ENCODE peak calls at places on chromosomes 5 and 9, in ten cellular contexts. One of them, this sample, is unnamed.

GRCh38 chr9:138103824-138104206 is 226.2 kb downstream of the CACNA1B start:
- DNase-seq in DND-41: no peak
- DNase-seq in left lung: no peak
- DNase-seq in heart right ventricle: no peak
- DNase-seq in K562: no peak
- DNase-seq in tibial artery: no peak
- DNase-seq in right lobe of liver: no peak
- DNase-seq in breast epithelium: no peak
- DNase-seq in lower lobe of right lung: no peak
- DNase-seq in left ventricle myocardium inferior: no peak
- DNase-seq in this sample: peak; percentile 8

GRCh38 chr9:114258866-114259799 is 63.8 kb upstream of the ORM1 start:
- DNase-seq in DND-41: no peak
- DNase-seq in left lung: no peak
- DNase-seq in heart right ventricle: no peak
- DNase-seq in K562: no peak
- DNase-seq in tibial artery: no peak
- DNase-seq in right lobe of liver: no peak
- DNase-seq in breast epithelium: no peak
- DNase-seq in lower lobe of right lung: no peak
- DNase-seq in left ventricle myocardium inferior: no peak
- DNase-seq in this sample: no peak

GRCh38 chr9:20511680-20512079 is 110.6 kb downstream of the MLLT3 start:
- DNase-seq in DND-41: no peak
- DNase-seq in left lung: no peak
- DNase-seq in heart right ventricle: no peak
- DNase-seq in K562: no peak
- DNase-seq in tibial artery: no peak
- DNase-seq in right lobe of liver: no peak
- DNase-seq in breast epithelium: no peak
- DNase-seq in lower lobe of right lung: no peak
- DNase-seq in left ventricle myocardium inferior: no peak
- DNase-seq in this sample: no peak

GRCh38 chr9:34896112-34896511 is 62.0 kb upstream of the PHF24 start:
- DNase-seq in DND-41: no peak
- DNase-seq in left lung: no peak
- DNase-seq in heart right ventricle: no peak
- DNase-seq in K562: no peak
- DNase-seq in tibial artery: no peak
- DNase-seq in right lobe of liver: no peak
- DNase-seq in breast epithelium: no peak
- DNase-seq in lower lobe of right lung: no peak
- DNase-seq in left ventricle myocardium inferior: no peak
- DNase-seq in this sample: no peak

GRCh38 chr5:90709323-90710148 is 150.9 kb downstream of the ADGRV1 start:
- DNase-seq in DND-41: peak; percentile 11
- DNase-seq in left lung: no peak
- DNase-seq in heart right ventricle: no peak
- DNase-seq in K562: peak; percentile 57
- DNase-seq in tibial artery: peak; percentile 23
- DNase-seq in right lobe of liver: peak; percentile 51
- DNase-seq in breast epithelium: no peak
- DNase-seq in lower lobe of right lung: no peak
- DNase-seq in left ventricle myocardium inferior: no peak
- DNase-seq in this sample: peak; percentile 57

GRCh38 chr9:91732187-91733005 is 217.6 kb downstream of the ROR2 start:
- DNase-seq in DND-41: no peak
- DNase-seq in left lung: no peak
- DNase-seq in heart right ventricle: no peak
- DNase-seq in K562: no peak
- DNase-seq in tibial artery: no peak
- DNase-seq in right lobe of liver: no peak
- DNase-seq in breast epithelium: no peak
- DNase-seq in lower lobe of right lung: no peak
- DNase-seq in left ventricle myocardium inferior: no peak
- DNase-seq in this sample: no peak

GRCh38 chr5:23528677-23529076 is 21.3 kb downstream of the PRDM9 start:
- DNase-seq in DND-41: no peak
- DNase-seq in left lung: no peak
- DNase-seq in heart right ventricle: no peak
- DNase-seq in K562: no peak
- DNase-seq in tibial artery: no peak
- DNase-seq in right lobe of liver: no peak
- DNase-seq in breast epithelium: no peak
- DNase-seq in lower lobe of right lung: no peak
- DNase-seq in left ventricle myocardium inferior: no peak
- DNase-seq in this sample: no peak

GRCh38 chr5:101663543-101663942 is 632.5 kb downstream of the SLCO4C1 start:
- DNase-seq in DND-41: no peak
- DNase-seq in left lung: no peak
- DNase-seq in heart right ventricle: no peak
- DNase-seq in K562: no peak
- DNase-seq in tibial artery: no peak
- DNase-seq in right lobe of liver: no peak
- DNase-seq in breast epithelium: no peak
- DNase-seq in lower lobe of right lung: no peak
- DNase-seq in left ventricle myocardium inferior: no peak
- DNase-seq in this sample: no peak

GRCh38 chr9:113492343-113493079 is 29.0 kb downstream of the RGS3 start:
- DNase-seq in DND-41: no peak
- DNase-seq in left lung: no peak
- DNase-seq in heart right ventricle: peak; percentile 50
- DNase-seq in K562: no peak
- DNase-seq in tibial artery: no peak
- DNase-seq in right lobe of liver: no peak
- DNase-seq in breast epithelium: peak; percentile 66
- DNase-seq in lower lobe of right lung: no peak
- DNase-seq in left ventricle myocardium inferior: peak; percentile 48
- DNase-seq in this sample: no peak

GRCh38 chr5:157025093-157025698 is 33.7 kb downstream of the HAVCR1 start:
- DNase-seq in DND-41: no peak
- DNase-seq in left lung: no peak
- DNase-seq in heart right ventricle: no peak
- DNase-seq in K562: no peak
- DNase-seq in tibial artery: no peak
- DNase-seq in right lobe of liver: no peak
- DNase-seq in breast epithelium: no peak
- DNase-seq in lower lobe of right lung: no peak
- DNase-seq in left ventricle myocardium inferior: no peak
- DNase-seq in this sample: no peak

GRCh38 chr5:38925154-38925925 is 79.5 kb downstream of the OSMR start:
- DNase-seq in DND-41: no peak
- DNase-seq in left lung: no peak
- DNase-seq in heart right ventricle: no peak
- DNase-seq in K562: no peak
- DNase-seq in tibial artery: no peak
- DNase-seq in right lobe of liver: no peak
- DNase-seq in breast epithelium: no peak
- DNase-seq in lower lobe of right lung: no peak
- DNase-seq in left ventricle myocardium inferior: no peak
- DNase-seq in this sample: no peak

DNA sequence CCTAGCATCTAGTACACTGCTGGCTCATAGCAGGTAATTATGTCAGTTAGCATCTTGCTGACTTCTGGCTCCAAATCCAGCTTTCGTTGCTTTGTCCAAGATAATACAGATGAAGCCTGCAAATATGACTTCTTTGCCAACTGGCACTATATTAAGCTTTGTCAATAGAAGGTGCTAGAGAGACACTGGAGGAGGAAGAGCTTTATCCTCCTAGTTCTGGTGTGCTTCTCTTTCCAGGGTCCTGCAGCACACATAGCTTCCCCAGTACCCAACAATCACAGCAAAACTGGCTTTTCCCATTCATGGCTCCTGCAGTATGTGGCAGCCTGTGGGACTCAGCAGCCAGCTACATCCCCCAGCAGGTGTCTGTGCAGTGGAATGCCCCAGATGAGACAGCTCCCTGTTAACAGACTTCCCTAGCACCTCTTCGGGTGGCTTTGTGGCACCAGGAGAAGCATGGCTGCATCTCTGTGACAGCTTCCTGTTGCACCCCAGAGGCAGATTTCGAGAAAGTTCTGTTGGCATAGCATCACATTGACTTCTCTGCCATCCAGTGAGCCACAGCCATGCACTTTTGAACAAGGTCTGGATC is 147.8 kb downstream of the OXCT1 start:
- DNase-seq in DND-41: no peak
- DNase-seq in left lung: no peak
- DNase-seq in heart right ventricle: no peak
- DNase-seq in K562: no peak
- DNase-seq in tibial artery: no peak
- DNase-seq in right lobe of liver: no peak
- DNase-seq in breast epithelium: no peak
- DNase-seq in lower lobe of right lung: no peak
- DNase-seq in left ventricle myocardium inferior: no peak
- DNase-seq in this sample: no peak
- TF ChIP-seq CTCF in DND-41: no peak
- TF ChIP-seq CTCF in left lung: no peak
- TF ChIP-seq CTCF in heart right ventricle: no peak
- TF ChIP-seq CTCF in K562: peak; percentile 21
- TF ChIP-seq CTCF in tibial artery: no peak
- TF ChIP-seq CTCF in right lobe of liver: no peak
- TF ChIP-seq CTCF in breast epithelium: no peak
- TF ChIP-seq CTCF in lower lobe of right lung: no peak
- TF ChIP-seq CTCF in left ventricle myocardium inferior: no peak
- TF ChIP-seq CTCF in this sample: no peak

GRCh38 chr5:141421489-141421855 is 621 bp downstream of the PCDHGA11 start:
- DNase-seq in DND-41: no peak
- DNase-seq in left lung: no peak
- DNase-seq in heart right ventricle: no peak
- DNase-seq in K562: no peak
- DNase-seq in tibial artery: no peak
- DNase-seq in right lobe of liver: no peak
- DNase-seq in breast epithelium: no peak
- DNase-seq in lower lobe of right lung: no peak
- DNase-seq in left ventricle myocardium inferior: no peak
- DNase-seq in this sample: no peak
- H3K9me3 ChIP-seq in DND-41: no peaks in the 10 kb centered on the region
- H3K9me3 ChIP-seq in left lung: peaks cover 7% of the 10 kb centered on the region
- H3K9me3 ChIP-seq in heart right ventricle: peaks cover 100% of the 10 kb centered on the region
- H3K9me3 ChIP-seq in K562: peaks cover 1% of the 10 kb centered on the region
- H3K9me3 ChIP-seq in tibial artery: peaks cover 100% of the 10 kb centered on the region
- H3K9me3 ChIP-seq in right lobe of liver: peaks cover 7% of the 10 kb centered on the region
- H3K9me3 ChIP-seq in breast epithelium: peaks cover 100% of the 10 kb centered on the region
- H3K9me3 ChIP-seq in lower lobe of right lung: peaks cover 88% of the 10 kb centered on the region
- H3K9me3 ChIP-seq in left ventricle myocardium inferior: peaks cover 99% of the 10 kb centered on the region
- H3K9me3 ChIP-seq in this sample: peaks cover 86% of the 10 kb centered on the region

GRCh38 chr9:136974834-136975535 is 2.3 kb upstream of the PTGDS start:
- DNase-seq in DND-41: no peak
- DNase-seq in left lung: no peak
- DNase-seq in heart right ventricle: peak; percentile 47
- DNase-seq in K562: no peak
- DNase-seq in tibial artery: no peak
- DNase-seq in right lobe of liver: no peak
- DNase-seq in breast epithelium: no peak
- DNase-seq in lower lobe of right lung: no peak
- DNase-seq in left ventricle myocardium inferior: peak; percentile 53
- DNase-seq in this sample: no peak

GRCh38 chr9:136975624-136976023 is 1.7 kb upstream of the PTGDS start:
- DNase-seq in DND-41: no peak
- DNase-seq in left lung: no peak
- DNase-seq in heart right ventricle: peak; percentile 76
- DNase-seq in K562: peak; percentile 57
- DNase-seq in tibial artery: no peak
- DNase-seq in right lobe of liver: no peak
- DNase-seq in breast epithelium: no peak
- DNase-seq in lower lobe of right lung: peak; percentile 66
- DNase-seq in left ventricle myocardium inferior: peak; percentile 73
- DNase-seq in this sample: no peak

GRCh38 chr9:136978865-136979544 is 1.7 kb downstream of the PTGDS start:
- DNase-seq in DND-41: no peak
- DNase-seq in left lung: no peak
- DNase-seq in heart right ventricle: peak; percentile 23
- DNase-seq in K562: no peak
- DNase-seq in tibial artery: no peak
- DNase-seq in right lobe of liver: no peak
- DNase-seq in breast epithelium: no peak
- DNase-seq in lower lobe of right lung: no peak
- DNase-seq in left ventricle myocardium inferior: no peak
- DNase-seq in this sample: no peak

GRCh38 chr9:136978073-136978864 is 965 bp downstream of the PTGDS start:
- DNase-seq in DND-41: no peak
- DNase-seq in left lung: peak; percentile 68
- DNase-seq in heart right ventricle: peak; percentile 89
- DNase-seq in K562: peak; percentile 100
- DNase-seq in tibial artery: peak; percentile 69
- DNase-seq in right lobe of liver: peak; percentile 67
- DNase-seq in breast epithelium: peak; percentile 63
- DNase-seq in lower lobe of right lung: peak; percentile 81
- DNase-seq in left ventricle myocardium inferior: peak; percentile 89
- DNase-seq in this sample: peak; percentile 65

GRCh38 chr9:136977223-136978072 is at the start of gene PTGDS:
- DNase-seq in DND-41: no peak
- DNase-seq in left lung: peak; percentile 58
- DNase-seq in heart right ventricle: peak; percentile 82
- DNase-seq in K562: no peak
- DNase-seq in tibial artery: no peak
- DNase-seq in right lobe of liver: no peak
- DNase-seq in breast epithelium: no peak
- DNase-seq in lower lobe of right lung: no peak
- DNase-seq in left ventricle myocardium inferior: peak; percentile 89
- DNase-seq in this sample: no peak
- H3K4me3 ChIP-seq in DND-41: no peak within 1 kb of the TSS
- H3K4me3 ChIP-seq in left lung: peak within 1 kb of the TSS; percentile 31
- H3K4me3 ChIP-seq in heart right ventricle: peak within 1 kb of the TSS; percentile 67
- H3K4me3 ChIP-seq in K562: peak within 1 kb of the TSS; percentile 54
- H3K4me3 ChIP-seq in tibial artery: peak within 1 kb of the TSS; percentile 57
- H3K4me3 ChIP-seq in right lobe of liver: peak within 1 kb of the TSS; percentile 29
- H3K4me3 ChIP-seq in breast epithelium: peak within 1 kb of the TSS; percentile 72
- H3K4me3 ChIP-seq in lower lobe of right lung: peak within 1 kb of the TSS; percentile 55
- H3K4me3 ChIP-seq in left ventricle myocardium inferior: peak within 1 kb of the TSS; percentile 77
- H3K4me3 ChIP-seq in this sample: no peak within 1 kb of the TSS

GRCh38 chr9:31541626-31542025 is 842.8 kb upstream of the ACO1 start:
- DNase-seq in DND-41: no peak
- DNase-seq in left lung: no peak
- DNase-seq in heart right ventricle: no peak
- DNase-seq in K562: no peak
- DNase-seq in tibial artery: no peak
- DNase-seq in right lobe of liver: no peak
- DNase-seq in breast epithelium: no peak
- DNase-seq in lower lobe of right lung: no peak
- DNase-seq in left ventricle myocardium inferior: no peak
- DNase-seq in this sample: no peak

DNA sequence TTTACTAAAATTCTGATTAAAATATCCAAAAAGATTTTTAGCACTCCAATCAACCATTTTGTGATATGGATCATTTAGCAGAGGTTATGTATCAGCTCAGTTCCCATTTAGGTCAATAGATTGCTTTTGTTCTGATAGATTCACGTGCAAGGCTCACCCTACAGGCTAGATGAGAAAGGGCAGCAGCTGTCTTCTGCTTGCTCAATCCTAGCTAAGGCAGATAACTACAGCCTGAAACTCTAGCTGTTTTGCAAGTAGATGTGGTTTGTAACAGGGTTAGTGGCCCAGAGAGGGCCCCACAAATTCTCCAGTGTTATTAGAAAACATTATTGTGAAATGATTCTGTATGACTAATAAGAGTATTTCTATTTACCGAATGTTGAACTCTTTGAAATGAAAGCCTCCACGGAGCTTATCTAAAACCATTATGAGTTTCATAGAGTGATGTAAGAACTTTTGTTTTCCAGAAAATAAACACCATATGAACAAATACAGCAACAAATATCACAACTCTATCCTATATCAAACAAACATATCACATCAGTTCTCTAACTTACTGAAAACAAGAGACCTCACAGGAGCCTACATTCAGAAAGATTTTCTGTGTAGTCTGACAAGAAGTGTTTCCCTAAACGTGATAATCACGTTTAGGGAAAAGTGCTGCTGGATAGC is 841.9 kb upstream of the ACO1 start:
- DNase-seq in DND-41: no peak
- DNase-seq in left lung: no peak
- DNase-seq in heart right ventricle: no peak
- DNase-seq in K562: no peak
- DNase-seq in tibial artery: peak; percentile 32
- DNase-seq in right lobe of liver: no peak
- DNase-seq in breast epithelium: no peak
- DNase-seq in lower lobe of right lung: no peak
- DNase-seq in left ventricle myocardium inferior: no peak
- DNase-seq in this sample: peak; percentile 72
- TF ChIP-seq CTCF in DND-41: peak; percentile 20
- TF ChIP-seq CTCF in left lung: peak; percentile 25
- TF ChIP-seq CTCF in heart right ventricle: peak; percentile 30
- TF ChIP-seq CTCF in K562: no peak
- TF ChIP-seq CTCF in tibial artery: no peak
- TF ChIP-seq CTCF in right lobe of liver: no peak
- TF ChIP-seq CTCF in breast epithelium: peak; percentile 13
- TF ChIP-seq CTCF in lower lobe of right lung: peak; percentile 48
- TF ChIP-seq CTCF in left ventricle myocardium inferior: peak; percentile 44
- TF ChIP-seq CTCF in this sample: peak; percentile 57

This sample was measured in adrenal gland.